ENCODE peak calls at places on chromosomes 3 and 15, in six cellular contexts. R is choroid plexus epithelial cell, M is thoracic aorta, P is ovary, W is HFFc6, D is kidney epithelial cell. I is an unnamed sample.

GRCh38 chr15:88605507-88606436 is 15.4 kb upstream of the AEN start:
- DNase-seq in R (peak), D (no peak), W (no peak), M (no peak), P (peak), I (no peak)

GRCh38 chr15:48304398-48304797 is 26.8 kb upstream of the DUT start:
- DNase-seq in W (no peak), R (no peak), D (no peak), P (no peak), M (no peak), I (no peak)

GRCh38 chr3:16249336-16249735 is 15.4 kb downstream of the DPH3 start:
- DNase-seq in P (no peak), D (no peak), M (no peak), W (peak), R (peak), I (no peak)

GRCh38 chr3:170306015-170306414 is 51.5 kb upstream of the SKIL start:
- DNase-seq in R (no peak), D (no peak), W (no peak), M (no peak), P (no peak), I (no peak)

GRCh38 chr3:76267991-76268390 is 482.6 kb upstream of the ZNF717 start:
- DNase-seq in M (no peak), R (no peak), W (no peak), P (no peak), D (no peak), I (no peak)

GRCh38 chr3:71846189-71846588 is 61.2 kb upstream of the PROK2 start:
- DNase-seq in D (no peak), P (no peak), W (no peak), M (no peak), R (no peak), I (no peak)

GRCh38 chr3:188296761-188297689 is 143.1 kb downstream of the LPP start:
- DNase-seq in D (peak), R (peak), P (no peak), M (no peak), W (peak), I (no peak)

GRCh38 chr15:100493213-100493612 is 35.5 kb downstream of the CERS3 start:
- DNase-seq in R (no peak), M (no peak), D (no peak), P (no peak), W (no peak), I (no peak)

GRCh38 chr15:52236015-52236414 is 44.8 kb upstream of the GNB5 start:
- DNase-seq in D (no peak), P (no peak), W (no peak), M (no peak), R (peak), I (no peak)

GRCh38 chr15:87369269-87369668 is 887.3 kb downstream of the NTRK3 start:
- DNase-seq in D (peak), W (peak), P (no peak), M (no peak), R (peak), I (peak)

GRCh38 chr3:38084019-38084968 is 45.3 kb downstream of the DLEC1 start:
- DNase-seq in W (no peak), D (no peak), P (peak), M (no peak), R (peak), I (no peak)

GRCh38 chr15:74399511-74400312 is 32.3 kb upstream of the CYP11A1 start:
- DNase-seq in W (peak), P (no peak), D (no peak), M (no peak), R (peak), I (no peak)

GRCh38 chr3:156976933-156977332 is 150.8 kb downstream of the LEKR1 start:
- DNase-seq in R (no peak), M (no peak), P (no peak), W (no peak), D (no peak), I (no peak)

GRCh38 chr15:67446449-67446848 is 74.5 kb upstream of the C15orf61 start:
- DNase-seq in D (no peak), W (no peak), R (no peak), P (no peak), M (no peak), I (no peak)

DNA sequence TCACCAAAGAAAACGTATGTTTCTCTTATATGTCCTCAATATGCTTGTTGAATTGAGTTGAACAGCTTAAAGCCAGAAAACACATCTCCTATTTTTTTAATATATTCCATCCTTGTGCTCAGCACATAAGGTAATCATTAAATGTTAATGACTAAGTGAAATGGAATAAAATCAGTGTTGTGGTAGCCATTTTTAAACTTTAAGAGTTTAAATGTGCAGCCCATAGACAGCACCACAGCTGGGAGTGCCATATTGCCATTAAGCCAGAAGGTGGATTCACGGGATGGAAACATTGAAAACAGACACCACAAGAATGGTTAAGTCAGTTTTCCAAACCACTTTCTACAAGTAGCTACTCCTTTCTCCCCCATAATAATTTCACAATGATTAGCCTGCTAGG is 76.8 kb upstream of the C15orf61 start:
- DNase-seq in P (no peak), R (no peak), W (peak), M (no peak), D (no peak), I (no peak)
- TF ChIP-seq CTCF in P (no peak), R (no peak), W (peak), M (no peak), D (no peak), I (no peak)

DNA sequence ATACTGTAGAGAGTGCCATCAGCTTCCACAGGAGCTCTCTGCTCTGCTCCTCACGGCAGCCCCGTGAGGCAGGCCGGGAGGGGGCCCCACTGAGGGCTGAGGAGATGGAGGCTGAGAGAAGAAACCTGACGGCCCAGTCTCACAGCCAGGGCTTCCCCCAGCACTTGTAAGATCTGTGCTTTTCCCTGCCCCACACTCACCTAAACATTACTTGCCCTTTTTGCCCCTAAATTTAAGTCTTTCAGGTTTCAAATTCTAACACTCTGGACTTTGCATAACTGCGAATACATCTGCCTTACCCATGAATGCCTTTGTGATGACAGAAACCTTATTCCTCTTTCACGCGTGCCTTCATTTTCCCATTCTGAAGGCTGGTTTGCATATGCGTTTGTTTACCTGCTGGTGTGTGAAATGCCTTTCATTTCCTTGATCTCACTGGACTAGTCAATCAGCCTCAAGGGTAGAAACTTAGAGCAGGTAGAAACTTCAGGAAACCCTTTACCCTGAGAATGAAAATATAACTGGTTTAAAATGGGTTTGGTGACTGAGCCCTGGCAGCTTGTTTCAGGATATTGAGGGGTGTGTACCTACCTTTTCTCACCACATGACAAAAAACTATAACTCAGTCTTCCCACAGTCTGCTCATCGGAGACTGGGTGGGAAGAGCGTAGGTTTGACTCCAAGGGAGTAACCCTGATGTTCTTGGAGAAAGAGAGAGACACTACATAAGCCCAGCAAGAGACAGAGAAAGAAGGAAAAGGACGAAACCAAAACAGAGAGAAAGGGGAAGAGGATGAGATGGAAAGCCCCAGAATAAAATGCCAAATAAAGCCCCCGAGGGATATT is 20.1 kb downstream of the SLC12A8 start:
- DNase-seq in W (no peak), P (no peak), M (no peak), D (peak), R (no peak), I (no peak)
- TF ChIP-seq CTCF in W (no peak), P (no peak), M (no peak), D (peak), R (peak), I (no peak)

GRCh38 chr3:12462159-12462962 is 21.9 kb upstream of the TSEN2 start:
- DNase-seq in P (no peak), R (no peak), M (no peak), D (no peak), W (no peak), I (no peak)

GRCh38 chr3:12461097-12461649 is 23.1 kb upstream of the TSEN2 start:
- DNase-seq in W (peak), D (no peak), R (no peak), M (no peak), P (no peak), I (no peak)

GRCh38 chr3:12455740-12456139 is 28.5 kb upstream of the TSEN2 start:
- DNase-seq in M (no peak), P (no peak), D (no peak), R (no peak), W (no peak), I (no peak)

GRCh38 chr3:12460132-12460531 is 24.1 kb upstream of the TSEN2 start:
- DNase-seq in D (no peak), M (no peak), P (no peak), W (no peak), R (no peak), I (no peak)

DNA sequence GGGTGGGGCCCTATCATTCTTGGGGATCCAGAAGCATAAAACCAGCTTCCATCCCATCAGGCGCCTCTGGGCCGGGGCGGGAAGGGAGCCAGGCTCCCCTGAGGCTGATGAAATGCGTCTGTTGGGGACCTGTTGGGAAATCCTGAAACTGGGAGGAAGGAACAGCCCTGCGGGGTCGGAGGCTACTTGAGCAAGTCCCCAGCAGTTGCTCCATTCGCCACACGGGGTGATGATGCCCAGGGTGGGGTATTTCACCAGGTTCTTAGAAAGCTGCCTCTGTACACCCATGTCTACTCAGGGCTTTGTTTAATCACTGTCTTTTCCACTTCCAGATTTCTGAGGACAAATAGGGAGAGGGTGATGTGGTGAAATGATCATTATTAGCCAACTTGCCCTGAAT is 25.4 kb upstream of the TSEN2 start:
- DNase-seq in M (no peak), D (no peak), P (no peak), W (no peak), R (no peak), I (no peak)
- TF ChIP-seq CTCF in M (no peak), D (no peak), P (no peak), W (peak), R (no peak), I (no peak)

DNA sequence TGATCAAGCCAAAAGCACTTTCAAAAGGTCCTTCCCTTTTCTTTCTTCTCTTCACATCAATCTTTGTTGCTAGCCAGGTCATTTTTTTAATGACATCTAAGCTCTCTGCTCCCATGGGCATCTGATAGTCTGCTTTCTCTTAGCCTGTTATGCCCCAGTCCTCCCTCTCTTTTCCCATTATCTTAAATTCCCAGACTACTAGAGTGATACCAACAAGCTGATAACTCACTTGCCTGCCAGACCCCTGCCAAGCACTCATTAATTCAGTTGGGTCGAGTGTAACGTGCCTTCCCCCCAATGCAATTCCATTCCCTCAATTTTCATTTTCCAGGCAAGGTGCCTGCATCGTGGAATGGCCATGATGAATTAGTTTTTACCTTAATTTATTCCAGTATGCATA is 450.7 kb upstream of the ADAMTS9 start:
- DNase-seq in R (no peak), M (no peak), W (no peak), D (no peak), P (no peak), I (no peak)
- TF ChIP-seq CTCF in R (no peak), M (no peak), W (no peak), D (no peak), P (no peak), I (no peak)

GRCh38 chr3:60742606-60743145 is 508.6 kb downstream of the FHIT start:
- DNase-seq in M (no peak), R (peak), P (no peak), W (peak), D (peak), I (no peak)
- TF ChIP-seq CTCF in M (no peak), R (peak), P (no peak), W (peak), D (no peak), I (peak)